ENCODE peak calls at places on chromosomes 7 and 10, in seven cellular contexts. H, R, M, Y, G, S and N are unnamed samples.

GRCh38 chr7:102077081-102077480 is 209.6 kb upstream of the SH2B2 start:
- DNase-seq in H (no peak), R (no peak), M (no peak), Y (no peak), G (no peak), S (no peak), N (no peak)

GRCh38 chr10:112000466-112000865 is 183.1 kb downstream of the GPAM start:
- DNase-seq in H (no peak), R (no peak), M (peak), Y (no peak), G (no peak), S (no peak), N (no peak)

GRCh38 chr7:49403844-49404243 is 369.6 kb upstream of the VWC2 start:
- DNase-seq in H (no peak), R (no peak), M (no peak), Y (no peak), G (no peak), S (no peak), N (no peak)

GRCh38 chr7:154287370-154287769 is 235.2 kb downstream of the DPP6 start:
- DNase-seq in H (no peak), R (no peak), M (no peak), Y (no peak), G (no peak), S (no peak), N (no peak)

GRCh38 chr10:100775346-100775745 is 30.0 kb downstream of the PAX2 start:
- DNase-seq in H (no peak), R (no peak), M (peak), Y (no peak), G (no peak), S (no peak), N (no peak)

GRCh38 chr7:54201501-54201900 is 340.7 kb upstream of the VSTM2A start:
- DNase-seq in H (no peak), R (no peak), M (no peak), Y (no peak), G (no peak), S (no peak), N (no peak)

GRCh38 chr7:11329626-11330025 is 356.0 kb downstream of the PHF14 start:
- DNase-seq in H (no peak), R (no peak), M (no peak), Y (no peak), G (no peak), S (no peak), N (no peak)

GRCh38 chr7:18495412-18496335 is at the start of gene HDAC9:
- DNase-seq in H (no peak), R (peak), M (peak), Y (no peak), G (no peak), S (no peak), N (peak)

GRCh38 chr10:104329754-104330153 is 8.5 kb downstream of the ITPRIP start:
- DNase-seq in H (no peak), R (no peak), M (peak), Y (no peak), G (peak), S (no peak), N (no peak)

GRCh38 chr10:118332247-118332646 is 9.9 kb downstream of the FAM204A start:
- DNase-seq in H (no peak), R (no peak), M (no peak), Y (no peak), G (no peak), S (no peak), N (peak)

GRCh38 chr10:27446091-27446918 is 57.8 kb upstream of the RAB18 start:
- DNase-seq in H (peak), R (peak), M (peak), Y (peak), G (peak), S (peak), N (peak)

GRCh38 chr10:34081347-34081743 is 733.8 kb downstream of the PARD3 start:
- DNase-seq in H (no peak), R (no peak), M (no peak), Y (no peak), G (no peak), S (no peak), N (no peak)

GRCh38 chr7:109256762-109257560 is 687.3 kb downstream of the DNAJB9 start:
- DNase-seq in H (no peak), R (no peak), M (no peak), Y (no peak), G (no peak), S (no peak), N (no peak)

GRCh38 chr7:34652784-34653183 is 5.2 kb upstream of the NPSR1 start:
- DNase-seq in H (no peak), R (no peak), M (peak), Y (no peak), G (peak), S (no peak), N (no peak)

GRCh38 chr10:60952067-60952845 is 8.3 kb upstream of the RHOBTB1 start:
- DNase-seq in H (no peak), R (peak), M (no peak), Y (no peak), G (no peak), S (no peak), N (no peak)